ENCODE peak calls at places on chromosomes 12 and 14, in five cellular contexts. H is GM19239; A is stimulated activated CD4-positive, alpha-beta T cell treated with anti-CD3 and anti-CD28 coated beads, TNF-alpha, amount 100 ng/mL, for 4 hours; M is T-helper 2 cell; Z is tibial artery. R is an unnamed sample.

GRCh38 chr12:120584343-120585149 is 3.3 kb upstream of the POP5 start:
- DNase-seq in Z (peak; percentile 75), H (peak; percentile 33), M (peak; percentile 47), A (peak; percentile 40), R (no peak)

GRCh38 chr12:117733292-117733805 is 235.4 kb downstream of the KSR2 start:
- DNase-seq in A (no peak), M (no peak), Z (no peak), H (no peak), R (no peak)

GRCh38 chr12:47141459-47141858 is 61.7 kb upstream of the AMIGO2 start:
- DNase-seq in A (no peak), H (no peak), M (no peak), Z (no peak), R (no peak)

GRCh38 chr12:49017764-49018281 is 753 bp downstream of the PRKAG1 start:
- DNase-seq in A (no peak), H (no peak), M (no peak), Z (no peak), R (no peak)

GRCh38 chr12:44015333-44015941 is 179.6 kb downstream of the TMEM117 start:
- DNase-seq in A (no peak), H (peak; percentile 8), Z (no peak), M (no peak), R (peak; percentile 47)

GRCh38 chr12:44819884-44820283 is 56.2 kb downstream of the NELL2 start:
- DNase-seq in H (no peak), Z (no peak), A (no peak), M (no peak), R (no peak)

GRCh38 chr12:44385964-44386363 is 490.2 kb downstream of the NELL2 start:
- DNase-seq in M (no peak), H (no peak), Z (no peak), A (no peak), R (no peak)

GRCh38 chr14:75831455-75831854 is 150.3 kb downstream of the TGFB3 start:
- DNase-seq in H (no peak), A (no peak), Z (no peak), M (peak; percentile 19), R (peak; percentile 83)

GRCh38 chr14:50023671-50024490 is 92.5 kb downstream of the VCPKMT start:
- DNase-seq in M (no peak), H (no peak), A (no peak), Z (peak; percentile 73), R (no peak)

R was measured in HFF-Myc.